ENCODE peak calls at places on chromosomes 6 and 20, in eight cellular contexts. Q, E, N, W, O, P, G and J are unnamed samples. For H3K36me3, the result is how much of the 10 kb centered on the place peaks cover.

GRCh38 chr6:138601128-138601527 is 101.8 kb upstream of the NHSL1 start:
- DNase-seq in E (no peak), G (no peak), O (no peak), N (no peak), P (no peak), Q (no peak), W (no peak), J (peak)

GRCh38 chr20:47354388-47354709 is 2.1 kb downstream of the ZMYND8 start:
- DNase-seq in N (no peak), E (no peak), O (no peak), W (no peak), G (no peak), P (no peak), Q (no peak), J (no peak)

GRCh38 chr6:134421496-134421895 is 103.6 kb upstream of the SGK1 start:
- DNase-seq in O (no peak), N (no peak), G (no peak), Q (no peak), P (no peak), E (no peak), W (no peak), J (no peak)

GRCh38 chr20:3080939-3081388 is 3.6 kb downstream of the AVP start:
- DNase-seq in N (no peak), G (no peak), Q (no peak), O (no peak), W (no peak), E (peak), P (peak), J (no peak)

GRCh38 chr20:49583669-49584417 is 15.9 kb upstream of the PTGIS start:
- DNase-seq in N (peak), G (no peak), E (peak), Q (peak), W (peak), O (no peak), P (peak), J (no peak)

GRCh38 chr6:28580484-28580883 is 54.8 kb downstream of the GPX5 start:
- DNase-seq in O (peak), N (peak), G (peak), P (no peak), W (no peak), E (no peak), Q (no peak), J (no peak)

GRCh38 chr20:44002861-44003260 is 88.2 kb downstream of the TOX2 start:
- DNase-seq in G (no peak), W (no peak), P (no peak), E (no peak), O (no peak), N (no peak), Q (no peak), J (no peak)

GRCh38 chr6:11632795-11633511 is 95.4 kb downstream of the TMEM170B start:
- DNase-seq in E (no peak), N (peak), G (no peak), P (no peak), Q (no peak), W (no peak), O (no peak), J (no peak)

GRCh38 chr20:36802326-36803223 is 29.0 kb upstream of the DSN1 start:
- DNase-seq in E (no peak), P (no peak), N (peak), O (no peak), W (no peak), G (no peak), Q (no peak), J (no peak)

GRCh38 chr20:50886184-50886790 is 45.0 kb downstream of the ADNP start:
- DNase-seq in O (no peak), P (no peak), E (no peak), G (no peak), W (no peak), N (no peak), Q (no peak), J (no peak)
- H3K36me3 ChIP-seq in O (under half), P (under half), E (under half), G (under half), W (under half), N (under half), Q (under half), J (under half)

DNA sequence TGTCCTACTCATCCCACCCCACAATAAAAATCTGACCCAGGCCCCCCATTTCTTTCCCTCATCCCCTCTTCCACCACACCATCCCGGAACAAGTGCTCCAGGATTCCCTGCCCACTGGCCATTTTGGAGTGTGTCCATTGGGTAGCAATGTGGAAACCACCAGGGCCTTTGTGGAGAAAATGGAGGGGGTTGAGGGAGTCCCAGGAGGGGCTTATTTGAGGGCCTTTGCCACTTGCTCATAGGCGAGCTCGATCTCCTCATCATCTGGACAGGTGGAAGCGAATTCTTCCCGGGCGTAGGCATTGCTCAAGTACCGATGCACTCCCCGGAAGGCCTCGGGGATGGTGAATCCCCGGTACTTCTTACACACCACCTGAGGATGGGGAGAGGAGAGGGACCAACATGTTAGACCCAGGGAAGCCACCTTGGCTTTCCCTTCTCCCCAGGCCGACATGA is 1.6 kb upstream of the DDAH2 start:
- DNase-seq in Q (no peak), G (no peak), E (no peak), N (no peak), O (no peak), P (no peak), W (no peak), J (no peak)
- H3K36me3 ChIP-seq in Q (half or more), G (under half), E (under half), N (under half), O (under half), P (half or more), W (half or more), J (under half)

GRCh38 chr20:45796336-45797070 is 4.7 kb downstream of the DNTTIP1 start:
- DNase-seq in P (no peak), N (no peak), Q (no peak), W (no peak), G (no peak), E (no peak), O (no peak), J (no peak)

GRCh38 chr20:45801851-45802250 is 10.1 kb downstream of the DNTTIP1 start:
- DNase-seq in Q (no peak), G (no peak), E (no peak), P (no peak), O (no peak), W (no peak), N (no peak), J (no peak)

DNA sequence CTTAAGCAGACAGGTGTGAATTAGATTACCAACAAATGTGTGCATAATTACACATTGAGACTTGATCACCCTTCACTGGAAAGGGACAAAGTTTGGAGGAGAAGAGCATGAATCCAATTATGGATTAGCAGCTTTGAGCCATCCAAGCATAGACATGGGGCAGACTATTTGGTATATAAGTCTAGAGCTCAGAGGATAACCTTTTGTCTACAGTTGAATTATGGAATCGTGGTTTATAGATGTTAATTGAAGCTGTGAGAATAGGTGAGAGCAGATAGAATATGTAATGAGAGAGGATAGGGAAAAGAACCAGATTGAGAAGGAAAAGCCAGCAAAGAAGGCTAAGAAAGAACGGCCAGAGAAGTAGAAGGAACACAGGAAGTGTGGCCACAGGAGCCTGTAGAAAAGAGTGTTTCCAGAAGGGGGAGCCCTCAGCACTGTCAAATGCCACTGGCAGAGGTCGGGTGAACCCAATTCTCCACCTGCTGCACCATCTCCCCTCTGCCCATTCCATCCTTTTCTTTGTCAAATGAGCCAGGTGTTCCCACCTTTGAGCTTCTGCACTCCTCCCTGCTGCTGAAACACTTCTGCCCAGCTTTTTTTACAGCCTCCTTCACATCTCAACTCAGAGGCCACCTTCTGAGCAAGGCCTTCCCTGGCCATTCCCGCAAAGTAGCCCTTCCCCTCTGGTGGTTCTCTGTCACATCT is 7.3 kb downstream of the DNTTIP1 start:
- DNase-seq in P (no peak), E (peak), Q (peak), W (no peak), N (peak), O (peak), G (peak), J (peak)
- H3K36me3 ChIP-seq in P (half or more), E (under half), Q (half or more), W (half or more), N (under half), O (half or more), G (under half), J (under half)

GRCh38 chr20:62160876-62161275 is 17.3 kb downstream of the SS18L1 start:
- DNase-seq in P (no peak), Q (no peak), O (no peak), W (no peak), G (no peak), E (no peak), N (no peak), J (no peak)

GRCh38 chr20:62161347-62161746 is 17.8 kb downstream of the SS18L1 start:
- DNase-seq in O (no peak), W (no peak), Q (no peak), N (no peak), P (no peak), E (no peak), G (no peak), J (no peak)

GRCh38 chr20:62163986-62164762 is 18.7 kb upstream of the MTG2 start:
- DNase-seq in W (no peak), Q (no peak), E (no peak), P (no peak), G (no peak), O (no peak), N (no peak), J (no peak)

GRCh38 chr20:62163485-62163865 is 19.4 kb upstream of the MTG2 start:
- DNase-seq in O (no peak), E (no peak), P (no peak), W (no peak), G (no peak), N (no peak), Q (no peak), J (no peak)

DNA sequence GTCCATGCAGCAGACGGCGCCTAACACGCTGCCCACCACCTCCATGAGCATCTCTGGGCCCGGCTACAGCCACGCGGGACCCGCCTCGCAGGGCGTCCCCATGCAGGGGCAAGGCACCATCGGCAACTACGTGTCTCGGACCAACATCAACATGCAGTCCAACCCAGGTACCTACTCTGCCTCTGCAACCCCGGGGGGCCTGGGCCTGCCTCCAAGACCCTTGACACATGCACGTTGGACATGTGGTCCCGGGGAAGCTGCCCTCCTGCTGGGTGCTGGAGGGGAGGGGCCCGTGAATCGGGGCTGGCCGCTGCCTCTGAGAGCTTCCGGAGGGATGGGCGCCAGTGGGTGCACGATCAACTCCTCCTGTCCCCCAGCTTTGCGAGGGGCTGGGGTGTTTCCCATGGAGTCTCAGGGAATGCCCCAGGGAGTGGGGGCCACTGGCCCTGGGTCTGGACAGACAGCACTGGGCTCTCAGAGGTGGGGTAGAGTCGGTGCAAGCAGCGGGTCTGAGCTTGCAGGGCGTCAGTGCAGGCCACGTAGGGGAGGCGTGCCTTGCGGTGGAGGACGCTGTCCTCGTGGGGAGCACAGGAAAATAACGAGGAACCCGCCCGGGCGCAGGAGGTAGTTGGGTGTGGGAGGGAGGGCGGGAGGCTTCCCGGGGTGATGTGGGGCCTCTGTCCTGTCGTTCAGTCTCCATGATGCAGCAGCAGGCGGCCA is 19.4 kb downstream of the SS18L1 start:
- DNase-seq in Q (no peak), O (no peak), N (no peak), E (no peak), G (no peak), W (no peak), P (no peak), J (no peak)
- H3K36me3 ChIP-seq in Q (half or more), O (under half), N (under half), E (under half), G (under half), W (half or more), P (half or more), J (under half)

GRCh38 chr20:53574819-53575218 is 18.8 kb downstream of the ZNF217 start:
- DNase-seq in Q (no peak), O (no peak), E (no peak), P (no peak), G (no peak), W (no peak), N (no peak), J (no peak)

GRCh38 chr20:53574259-53574789 is 19.3 kb downstream of the ZNF217 start:
- DNase-seq in E (no peak), O (no peak), W (no peak), G (no peak), P (no peak), Q (no peak), N (no peak), J (no peak)

GRCh38 chr20:53576586-53577318 is 16.9 kb downstream of the ZNF217 start:
- DNase-seq in O (no peak), N (no peak), E (no peak), Q (no peak), P (no peak), W (no peak), G (no peak), J (no peak)

GRCh38 chr20:53575481-53576194 is 18.0 kb downstream of the ZNF217 start:
- DNase-seq in P (no peak), W (no peak), G (no peak), O (no peak), N (no peak), E (no peak), Q (no peak), J (no peak)

DNA sequence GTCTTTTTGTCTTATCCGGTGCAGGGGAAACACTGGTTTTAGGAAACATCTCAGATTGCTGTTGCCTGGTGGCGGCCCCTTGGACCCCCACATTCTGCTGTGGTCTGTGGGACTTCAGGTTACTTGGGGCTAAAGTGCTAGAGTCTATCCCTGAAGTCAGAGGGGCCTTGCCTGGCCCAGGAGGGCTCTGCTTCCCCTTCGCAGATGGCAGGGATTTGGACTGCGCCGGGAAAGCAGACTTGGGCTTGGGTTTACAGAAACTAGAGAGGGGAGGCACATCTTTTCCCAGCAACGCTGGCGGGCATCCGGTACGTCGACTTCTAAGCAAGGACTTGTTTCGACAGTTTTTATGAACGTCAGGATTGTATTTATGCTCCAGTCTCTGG is 17.5 kb downstream of the ZNF217 start:
- DNase-seq in P (no peak), N (no peak), W (no peak), E (no peak), G (no peak), Q (no peak), O (no peak), J (no peak)
- H3K36me3 ChIP-seq in P (half or more), N (half or more), W (under half), E (under half), G (under half), Q (half or more), O (half or more), J (half or more)